ENCODE peak calls at places on chromosome 21, in eight cellular contexts. One of them, this sample, is unnamed.

GRCh38 chr21:18673789-18674188 is 270.2 kb upstream of the TMPRSS15 start:
- DNase-seq in EH: no peak
- DNase-seq in activated CD8-positive, alpha-beta memory T cell treated with anti-CD3 and anti-CD28 coated beads for 1 hour: no peak
- DNase-seq in T-helper 1 cell: no peak
- DNase-seq in central memory CD4-positive, alpha-beta T cell: no peak
- DNase-seq in K562: no peak
- DNase-seq in ELR: no peak
- DNase-seq in GM12891: no peak
- DNase-seq in this sample: no peak

GRCh38 chr21:33212159-33212851 is 17.4 kb upstream of the IFNAR2 start:
- DNase-seq in T-helper 1 cell: no peak
- DNase-seq in GM12891: no peak
- DNase-seq in K562: no peak
- DNase-seq in ELR: peak
- DNase-seq in central memory CD4-positive, alpha-beta T cell: peak
- DNase-seq in activated CD8-positive, alpha-beta memory T cell treated with anti-CD3 and anti-CD28 coated beads for 1 hour: no peak
- DNase-seq in EH: peak
- DNase-seq in this sample: no peak

GRCh38 chr21:34517491-34518245 is 5.7 kb upstream of the KCNE1 start:
- DNase-seq in EH: no peak
- DNase-seq in T-helper 1 cell: no peak
- DNase-seq in K562: no peak
- DNase-seq in GM12891: no peak
- DNase-seq in ELR: peak
- DNase-seq in activated CD8-positive, alpha-beta memory T cell treated with anti-CD3 and anti-CD28 coated beads for 1 hour: no peak
- DNase-seq in central memory CD4-positive, alpha-beta T cell: no peak
- DNase-seq in this sample: peak

GRCh38 chr21:26743524-26743923 is 101.7 kb downstream of the ADAMTS1 start:
- DNase-seq in ELR: no peak
- DNase-seq in central memory CD4-positive, alpha-beta T cell: no peak
- DNase-seq in GM12891: no peak
- DNase-seq in activated CD8-positive, alpha-beta memory T cell treated with anti-CD3 and anti-CD28 coated beads for 1 hour: no peak
- DNase-seq in K562: no peak
- DNase-seq in EH: no peak
- DNase-seq in T-helper 1 cell: no peak
- DNase-seq in this sample: no peak

GRCh38 chr21:46189213-46189958 is 5.1 kb upstream of the SPATC1L start:
- DNase-seq in EH: peak
- DNase-seq in central memory CD4-positive, alpha-beta T cell: no peak
- DNase-seq in K562: peak
- DNase-seq in ELR: peak
- DNase-seq in T-helper 1 cell: no peak
- DNase-seq in GM12891: no peak
- DNase-seq in activated CD8-positive, alpha-beta memory T cell treated with anti-CD3 and anti-CD28 coated beads for 1 hour: no peak
- DNase-seq in this sample: no peak

GRCh38 chr21:37513383-37513782 is 146.8 kb downstream of the DYRK1A start:
- DNase-seq in central memory CD4-positive, alpha-beta T cell: no peak
- DNase-seq in T-helper 1 cell: no peak
- DNase-seq in GM12891: no peak
- DNase-seq in K562: no peak
- DNase-seq in activated CD8-positive, alpha-beta memory T cell treated with anti-CD3 and anti-CD28 coated beads for 1 hour: no peak
- DNase-seq in EH: no peak
- DNase-seq in ELR: no peak
- DNase-seq in this sample: no peak

GRCh38 chr21:45280969-45281368 is 6.7 kb downstream of the POFUT2 start:
- DNase-seq in ELR: no peak
- DNase-seq in EH: no peak
- DNase-seq in activated CD8-positive, alpha-beta memory T cell treated with anti-CD3 and anti-CD28 coated beads for 1 hour: no peak
- DNase-seq in GM12891: no peak
- DNase-seq in T-helper 1 cell: no peak
- DNase-seq in central memory CD4-positive, alpha-beta T cell: no peak
- DNase-seq in K562: no peak
- DNase-seq in this sample: no peak

GRCh38 chr21:39660596-39660995 is 47.9 kb downstream of the B3GALT5 start:
- DNase-seq in activated CD8-positive, alpha-beta memory T cell treated with anti-CD3 and anti-CD28 coated beads for 1 hour: no peak
- DNase-seq in ELR: peak
- DNase-seq in central memory CD4-positive, alpha-beta T cell: no peak
- DNase-seq in GM12891: no peak
- DNase-seq in EH: peak
- DNase-seq in T-helper 1 cell: no peak
- DNase-seq in K562: no peak
- DNase-seq in this sample: no peak

GRCh38 chr21:27700974-27701614 is 734.2 kb upstream of the ADAMTS5 start:
- DNase-seq in K562: peak
- DNase-seq in activated CD8-positive, alpha-beta memory T cell treated with anti-CD3 and anti-CD28 coated beads for 1 hour: no peak
- DNase-seq in T-helper 1 cell: peak
- DNase-seq in ELR: peak
- DNase-seq in EH: peak
- DNase-seq in GM12891: peak
- DNase-seq in central memory CD4-positive, alpha-beta T cell: peak
- DNase-seq in this sample: peak

GRCh38 chr21:45011911-45012660 is 62.3 kb upstream of the ADARB1 start:
- DNase-seq in activated CD8-positive, alpha-beta memory T cell treated with anti-CD3 and anti-CD28 coated beads for 1 hour: no peak
- DNase-seq in T-helper 1 cell: no peak
- DNase-seq in EH: peak
- DNase-seq in central memory CD4-positive, alpha-beta T cell: no peak
- DNase-seq in K562: no peak
- DNase-seq in GM12891: no peak
- DNase-seq in ELR: peak
- DNase-seq in this sample: peak

GRCh38 chr21:39533545-39534226 is 79.1 kb upstream of the B3GALT5 start:
- DNase-seq in T-helper 1 cell: no peak
- DNase-seq in ELR: no peak
- DNase-seq in activated CD8-positive, alpha-beta memory T cell treated with anti-CD3 and anti-CD28 coated beads for 1 hour: no peak
- DNase-seq in K562: no peak
- DNase-seq in GM12891: no peak
- DNase-seq in central memory CD4-positive, alpha-beta T cell: no peak
- DNase-seq in EH: no peak
- DNase-seq in this sample: no peak

GRCh38 chr21:35716886-35717285 is 343.4 kb downstream of the SETD4 start:
- DNase-seq in central memory CD4-positive, alpha-beta T cell: no peak
- DNase-seq in activated CD8-positive, alpha-beta memory T cell treated with anti-CD3 and anti-CD28 coated beads for 1 hour: no peak
- DNase-seq in ELR: no peak
- DNase-seq in EH: no peak
- DNase-seq in K562: no peak
- DNase-seq in T-helper 1 cell: no peak
- DNase-seq in GM12891: no peak
- DNase-seq in this sample: no peak

GRCh38 chr21:29315155-29315749 is 16.5 kb downstream of the BACH1 start:
- DNase-seq in EH: no peak
- DNase-seq in activated CD8-positive, alpha-beta memory T cell treated with anti-CD3 and anti-CD28 coated beads for 1 hour: no peak
- DNase-seq in central memory CD4-positive, alpha-beta T cell: no peak
- DNase-seq in ELR: no peak
- DNase-seq in K562: no peak
- DNase-seq in T-helper 1 cell: no peak
- DNase-seq in GM12891: no peak
- DNase-seq in this sample: no peak

GRCh38 chr21:25491267-25491666 is 116.0 kb downstream of the MRPL39 start:
- DNase-seq in K562: no peak
- DNase-seq in GM12891: no peak
- DNase-seq in activated CD8-positive, alpha-beta memory T cell treated with anti-CD3 and anti-CD28 coated beads for 1 hour: no peak
- DNase-seq in central memory CD4-positive, alpha-beta T cell: no peak
- DNase-seq in ELR: no peak
- DNase-seq in T-helper 1 cell: no peak
- DNase-seq in EH: no peak
- DNase-seq in this sample: no peak

GRCh38 chr21:33552093-33552998 is 9.5 kb downstream of the SON start:
- DNase-seq in EH: no peak
- DNase-seq in GM12891: no peak
- DNase-seq in central memory CD4-positive, alpha-beta T cell: no peak
- DNase-seq in activated CD8-positive, alpha-beta memory T cell treated with anti-CD3 and anti-CD28 coated beads for 1 hour: no peak
- DNase-seq in K562: no peak
- DNase-seq in ELR: peak
- DNase-seq in T-helper 1 cell: no peak
- DNase-seq in this sample: no peak

GRCh38 chr21:44011123-44011773 is 861 bp upstream of the TRAPPC10 start:
- DNase-seq in activated CD8-positive, alpha-beta memory T cell treated with anti-CD3 and anti-CD28 coated beads for 1 hour: no peak
- DNase-seq in EH: no peak
- DNase-seq in T-helper 1 cell: no peak
- DNase-seq in central memory CD4-positive, alpha-beta T cell: no peak
- DNase-seq in ELR: peak
- DNase-seq in K562: no peak
- DNase-seq in GM12891: no peak
- DNase-seq in this sample: no peak

GRCh38 chr21:39538453-39539042 is 74.2 kb upstream of the B3GALT5 start:
- DNase-seq in T-helper 1 cell: no peak
- DNase-seq in EH: no peak
- DNase-seq in GM12891: no peak
- DNase-seq in activated CD8-positive, alpha-beta memory T cell treated with anti-CD3 and anti-CD28 coated beads for 1 hour: no peak
- DNase-seq in ELR: no peak
- DNase-seq in central memory CD4-positive, alpha-beta T cell: no peak
- DNase-seq in K562: no peak
- DNase-seq in this sample: no peak

GRCh38 chr21:35390013-35390776 is 341.1 kb upstream of the RUNX1 start:
- DNase-seq in K562: no peak
- DNase-seq in central memory CD4-positive, alpha-beta T cell: no peak
- DNase-seq in activated CD8-positive, alpha-beta memory T cell treated with anti-CD3 and anti-CD28 coated beads for 1 hour: no peak
- DNase-seq in GM12891: no peak
- DNase-seq in T-helper 1 cell: no peak
- DNase-seq in EH: peak
- DNase-seq in ELR: peak
- DNase-seq in this sample: peak

GRCh38 chr21:45078877-45079281 is 4.5 kb downstream of the ADARB1 start:
- DNase-seq in EH: peak
- DNase-seq in GM12891: no peak
- DNase-seq in central memory CD4-positive, alpha-beta T cell: peak
- DNase-seq in ELR: peak
- DNase-seq in activated CD8-positive, alpha-beta memory T cell treated with anti-CD3 and anti-CD28 coated beads for 1 hour: peak
- DNase-seq in T-helper 1 cell: peak
- DNase-seq in K562: no peak
- DNase-seq in this sample: no peak

GRCh38 chr21:38144193-38144592 is 112.6 kb upstream of the KCNJ15 start:
- DNase-seq in activated CD8-positive, alpha-beta memory T cell treated with anti-CD3 and anti-CD28 coated beads for 1 hour: no peak
- DNase-seq in ELR: no peak
- DNase-seq in GM12891: no peak
- DNase-seq in K562: no peak
- DNase-seq in T-helper 1 cell: no peak
- DNase-seq in central memory CD4-positive, alpha-beta T cell: no peak
- DNase-seq in EH: no peak
- DNase-seq in this sample: no peak

GRCh38 chr21:42262826-42263225 is 43.9 kb downstream of the ABCG1 start:
- DNase-seq in EH: peak
- DNase-seq in GM12891: no peak
- DNase-seq in K562: no peak
- DNase-seq in T-helper 1 cell: no peak
- DNase-seq in ELR: no peak
- DNase-seq in central memory CD4-positive, alpha-beta T cell: no peak
- DNase-seq in activated CD8-positive, alpha-beta memory T cell treated with anti-CD3 and anti-CD28 coated beads for 1 hour: no peak
- DNase-seq in this sample: peak

GRCh38 chr21:20774737-20775136 is 223.5 kb upstream of the NCAM2 start:
- DNase-seq in central memory CD4-positive, alpha-beta T cell: no peak
- DNase-seq in K562: no peak
- DNase-seq in ELR: no peak
- DNase-seq in T-helper 1 cell: no peak
- DNase-seq in GM12891: no peak
- DNase-seq in EH: no peak
- DNase-seq in activated CD8-positive, alpha-beta memory T cell treated with anti-CD3 and anti-CD28 coated beads for 1 hour: no peak
- DNase-seq in this sample: no peak

GRCh38 chr21:45305831-45306230 is 18.1 kb upstream of the POFUT2 start:
- DNase-seq in activated CD8-positive, alpha-beta memory T cell treated with anti-CD3 and anti-CD28 coated beads for 1 hour: no peak
- DNase-seq in T-helper 1 cell: no peak
- DNase-seq in EH: no peak
- DNase-seq in ELR: no peak
- DNase-seq in GM12891: no peak
- DNase-seq in central memory CD4-positive, alpha-beta T cell: no peak
- DNase-seq in K562: no peak
- DNase-seq in this sample: no peak

GRCh38 chr21:38819719-38820147 is 14.0 kb downstream of the ETS2 start:
- DNase-seq in K562: no peak
- DNase-seq in ELR: peak
- DNase-seq in central memory CD4-positive, alpha-beta T cell: no peak
- DNase-seq in GM12891: no peak
- DNase-seq in T-helper 1 cell: no peak
- DNase-seq in EH: peak
- DNase-seq in activated CD8-positive, alpha-beta memory T cell treated with anti-CD3 and anti-CD28 coated beads for 1 hour: no peak
- DNase-seq in this sample: peak

GRCh38 chr21:35226302-35226701 is 177.2 kb upstream of the RUNX1 start:
- DNase-seq in GM12891: no peak
- DNase-seq in K562: no peak
- DNase-seq in activated CD8-positive, alpha-beta memory T cell treated with anti-CD3 and anti-CD28 coated beads for 1 hour: no peak
- DNase-seq in central memory CD4-positive, alpha-beta T cell: no peak
- DNase-seq in EH: peak
- DNase-seq in T-helper 1 cell: no peak
- DNase-seq in ELR: peak
- DNase-seq in this sample: no peak

GRCh38 chr21:42986125-42986783 is 11.9 kb downstream of the PKNOX1 start:
- DNase-seq in central memory CD4-positive, alpha-beta T cell: no peak
- DNase-seq in T-helper 1 cell: no peak
- DNase-seq in EH: no peak
- DNase-seq in K562: no peak
- DNase-seq in ELR: peak
- DNase-seq in GM12891: no peak
- DNase-seq in activated CD8-positive, alpha-beta memory T cell treated with anti-CD3 and anti-CD28 coated beads for 1 hour: no peak
- DNase-seq in this sample: no peak

GRCh38 chr21:45302082-45303061 is 14.7 kb upstream of the POFUT2 start:
- DNase-seq in central memory CD4-positive, alpha-beta T cell: peak
- DNase-seq in activated CD8-positive, alpha-beta memory T cell treated with anti-CD3 and anti-CD28 coated beads for 1 hour: no peak
- DNase-seq in EH: no peak
- DNase-seq in GM12891: no peak
- DNase-seq in ELR: no peak
- DNase-seq in K562: no peak
- DNase-seq in T-helper 1 cell: peak
- DNase-seq in this sample: no peak

GRCh38 chr21:16842716-16843115 is 670.1 kb upstream of the CXADR start:
- DNase-seq in K562: no peak
- DNase-seq in T-helper 1 cell: no peak
- DNase-seq in activated CD8-positive, alpha-beta memory T cell treated with anti-CD3 and anti-CD28 coated beads for 1 hour: no peak
- DNase-seq in GM12891: no peak
- DNase-seq in EH: no peak
- DNase-seq in ELR: peak
- DNase-seq in central memory CD4-positive, alpha-beta T cell: no peak
- DNase-seq in this sample: no peak

GRCh38 chr21:45076245-45076661 is 1.9 kb downstream of the ADARB1 start:
- DNase-seq in central memory CD4-positive, alpha-beta T cell: no peak
- DNase-seq in K562: no peak
- DNase-seq in EH: peak
- DNase-seq in activated CD8-positive, alpha-beta memory T cell treated with anti-CD3 and anti-CD28 coated beads for 1 hour: no peak
- DNase-seq in T-helper 1 cell: no peak
- DNase-seq in ELR: peak
- DNase-seq in GM12891: no peak
- DNase-seq in this sample: no peak